ENCODE peak calls at places on chromosomes 2 and 18, in nine cellular contexts. One of them, this sample, is unnamed. For H3K27me3, the result is how much of the 10 kb centered on the place peaks cover.

GRCh38 chr2:241540766-241541561 is 17.6 kb upstream of the BOK start:
- DNase-seq in aorta: no peak
- DNase-seq in keratinocyte: peak
- DNase-seq in effector memory CD4-positive, alpha-beta T cell: peak
- DNase-seq in tibial artery: no peak
- DNase-seq in adrenal gland: no peak
- DNase-seq in transverse colon: peak
- DNase-seq in right cardiac atrium: peak
- DNase-seq in CD4-positive, alpha-beta T cell: peak
- DNase-seq in this sample: peak

GRCh38 chr2:237631029-237631785 is 3.8 kb downstream of the LRRFIP1 start:
- DNase-seq in transverse colon: no peak
- DNase-seq in effector memory CD4-positive, alpha-beta T cell: no peak
- DNase-seq in tibial artery: no peak
- DNase-seq in right cardiac atrium: no peak
- DNase-seq in keratinocyte: no peak
- DNase-seq in adrenal gland: peak
- DNase-seq in aorta: peak
- DNase-seq in CD4-positive, alpha-beta T cell: no peak
- DNase-seq in this sample: no peak

GRCh38 chr2:149082781-149083180 is 44.3 kb downstream of the LYPD6B start:
- DNase-seq in CD4-positive, alpha-beta T cell: no peak
- DNase-seq in effector memory CD4-positive, alpha-beta T cell: no peak
- DNase-seq in keratinocyte: no peak
- DNase-seq in adrenal gland: no peak
- DNase-seq in aorta: no peak
- DNase-seq in right cardiac atrium: no peak
- DNase-seq in transverse colon: no peak
- DNase-seq in tibial artery: no peak
- DNase-seq in this sample: no peak

GRCh38 chr2:37679072-37679695 is 7.7 kb upstream of the CDC42EP3 start:
- DNase-seq in keratinocyte: no peak
- DNase-seq in effector memory CD4-positive, alpha-beta T cell: no peak
- DNase-seq in aorta: no peak
- DNase-seq in tibial artery: no peak
- DNase-seq in transverse colon: no peak
- DNase-seq in right cardiac atrium: no peak
- DNase-seq in CD4-positive, alpha-beta T cell: no peak
- DNase-seq in adrenal gland: no peak
- DNase-seq in this sample: no peak

GRCh38 chr2:196170202-196170680 is 1.1 kb downstream of the STK17B start:
- DNase-seq in keratinocyte: no peak
- DNase-seq in aorta: no peak
- DNase-seq in CD4-positive, alpha-beta T cell: no peak
- DNase-seq in right cardiac atrium: peak
- DNase-seq in tibial artery: no peak
- DNase-seq in adrenal gland: peak
- DNase-seq in transverse colon: peak
- DNase-seq in effector memory CD4-positive, alpha-beta T cell: no peak
- DNase-seq in this sample: peak

GRCh38 chr2:237412646-237413292 is 1.2 kb downstream of the COL6A3 start:
- DNase-seq in adrenal gland: no peak
- DNase-seq in keratinocyte: no peak
- DNase-seq in CD4-positive, alpha-beta T cell: no peak
- DNase-seq in effector memory CD4-positive, alpha-beta T cell: no peak
- DNase-seq in transverse colon: no peak
- DNase-seq in aorta: peak
- DNase-seq in right cardiac atrium: peak
- DNase-seq in tibial artery: peak
- DNase-seq in this sample: no peak

GRCh38 chr2:138071720-138072719 is 107.7 kb downstream of the HNMT start:
- DNase-seq in aorta: no peak
- DNase-seq in effector memory CD4-positive, alpha-beta T cell: no peak
- DNase-seq in CD4-positive, alpha-beta T cell: no peak
- DNase-seq in right cardiac atrium: no peak
- DNase-seq in tibial artery: no peak
- DNase-seq in keratinocyte: peak
- DNase-seq in transverse colon: no peak
- DNase-seq in adrenal gland: no peak
- DNase-seq in this sample: no peak

GRCh38 chr2:187462839-187463238 is 14.8 kb upstream of the CALCRL start:
- DNase-seq in adrenal gland: no peak
- DNase-seq in aorta: no peak
- DNase-seq in right cardiac atrium: no peak
- DNase-seq in tibial artery: no peak
- DNase-seq in transverse colon: no peak
- DNase-seq in CD4-positive, alpha-beta T cell: no peak
- DNase-seq in effector memory CD4-positive, alpha-beta T cell: no peak
- DNase-seq in keratinocyte: no peak
- DNase-seq in this sample: no peak

GRCh38 chr2:241223211-241224067 is 35.0 kb downstream of the ANO7 start:
- DNase-seq in aorta: peak
- DNase-seq in CD4-positive, alpha-beta T cell: no peak
- DNase-seq in right cardiac atrium: peak
- DNase-seq in adrenal gland: no peak
- DNase-seq in effector memory CD4-positive, alpha-beta T cell: no peak
- DNase-seq in tibial artery: no peak
- DNase-seq in keratinocyte: no peak
- DNase-seq in transverse colon: no peak
- DNase-seq in this sample: no peak

GRCh38 chr2:12102679-12103078 is 356.2 kb downstream of the LPIN1 start:
- DNase-seq in effector memory CD4-positive, alpha-beta T cell: no peak
- DNase-seq in adrenal gland: no peak
- DNase-seq in keratinocyte: no peak
- DNase-seq in tibial artery: no peak
- DNase-seq in CD4-positive, alpha-beta T cell: no peak
- DNase-seq in aorta: no peak
- DNase-seq in right cardiac atrium: no peak
- DNase-seq in transverse colon: no peak
- DNase-seq in this sample: no peak

GRCh38 chr2:182824056-182824758 is 42.2 kb downstream of the FRZB start:
- DNase-seq in adrenal gland: no peak
- DNase-seq in transverse colon: peak
- DNase-seq in effector memory CD4-positive, alpha-beta T cell: no peak
- DNase-seq in aorta: no peak
- DNase-seq in keratinocyte: no peak
- DNase-seq in right cardiac atrium: no peak
- DNase-seq in CD4-positive, alpha-beta T cell: no peak
- DNase-seq in tibial artery: no peak
- DNase-seq in this sample: no peak

GRCh38 chr18:49135871-49136270 is 185.1 kb upstream of the SMAD7 start:
- DNase-seq in CD4-positive, alpha-beta T cell: no peak
- DNase-seq in transverse colon: no peak
- DNase-seq in aorta: no peak
- DNase-seq in adrenal gland: peak
- DNase-seq in right cardiac atrium: no peak
- DNase-seq in effector memory CD4-positive, alpha-beta T cell: no peak
- DNase-seq in keratinocyte: no peak
- DNase-seq in tibial artery: no peak
- DNase-seq in this sample: no peak

GRCh38 chr2:40448476-40449079 is 3.3 kb downstream of the SLC8A1 start:
- DNase-seq in tibial artery: no peak
- DNase-seq in aorta: no peak
- DNase-seq in transverse colon: no peak
- DNase-seq in adrenal gland: peak
- DNase-seq in effector memory CD4-positive, alpha-beta T cell: no peak
- DNase-seq in keratinocyte: no peak
- DNase-seq in right cardiac atrium: no peak
- DNase-seq in CD4-positive, alpha-beta T cell: no peak
- DNase-seq in this sample: peak

GRCh38 chr2:86064006-86064405 is 41.7 kb downstream of the POLR1A start:
- DNase-seq in aorta: no peak
- DNase-seq in adrenal gland: no peak
- DNase-seq in keratinocyte: no peak
- DNase-seq in CD4-positive, alpha-beta T cell: no peak
- DNase-seq in transverse colon: no peak
- DNase-seq in tibial artery: no peak
- DNase-seq in effector memory CD4-positive, alpha-beta T cell: no peak
- DNase-seq in right cardiac atrium: no peak
- DNase-seq in this sample: no peak

GRCh38 chr18:36195427-36196122 is 8.3 kb downstream of the MOCOS start:
- DNase-seq in CD4-positive, alpha-beta T cell: no peak
- DNase-seq in aorta: no peak
- DNase-seq in effector memory CD4-positive, alpha-beta T cell: no peak
- DNase-seq in right cardiac atrium: no peak
- DNase-seq in adrenal gland: no peak
- DNase-seq in transverse colon: no peak
- DNase-seq in tibial artery: no peak
- DNase-seq in keratinocyte: no peak
- DNase-seq in this sample: no peak

GRCh38 chr2:29517421-29517820 is 402.2 kb downstream of the CLIP4 start:
- DNase-seq in effector memory CD4-positive, alpha-beta T cell: no peak
- DNase-seq in transverse colon: no peak
- DNase-seq in CD4-positive, alpha-beta T cell: no peak
- DNase-seq in adrenal gland: no peak
- DNase-seq in tibial artery: no peak
- DNase-seq in right cardiac atrium: no peak
- DNase-seq in keratinocyte: no peak
- DNase-seq in aorta: no peak
- DNase-seq in this sample: no peak

GRCh38 chr2:152694161-152694661 is 23.1 kb downstream of the PRPF40A start:
- DNase-seq in aorta: no peak
- DNase-seq in CD4-positive, alpha-beta T cell: no peak
- DNase-seq in adrenal gland: peak
- DNase-seq in keratinocyte: no peak
- DNase-seq in tibial artery: no peak
- DNase-seq in right cardiac atrium: no peak
- DNase-seq in effector memory CD4-positive, alpha-beta T cell: no peak
- DNase-seq in transverse colon: no peak
- DNase-seq in this sample: no peak

GRCh38 chr2:113157108-113157896 is 16.5 kb upstream of the PSD4 start:
- DNase-seq in transverse colon: peak
- DNase-seq in right cardiac atrium: no peak
- DNase-seq in adrenal gland: peak
- DNase-seq in effector memory CD4-positive, alpha-beta T cell: no peak
- DNase-seq in aorta: peak
- DNase-seq in keratinocyte: no peak
- DNase-seq in CD4-positive, alpha-beta T cell: peak
- DNase-seq in tibial artery: peak
- DNase-seq in this sample: peak
- H3K27ac ChIP-seq in transverse colon: peak
- H3K27ac ChIP-seq in right cardiac atrium: no peak
- H3K27ac ChIP-seq in adrenal gland: peak
- H3K27ac ChIP-seq in effector memory CD4-positive, alpha-beta T cell: peak
- H3K27ac ChIP-seq in aorta: no peak
- H3K27ac ChIP-seq in keratinocyte: peak
- H3K27ac ChIP-seq in CD4-positive, alpha-beta T cell: no peak
- H3K27ac ChIP-seq in tibial artery: no peak
- H3K27ac ChIP-seq in this sample: no peak

GRCh38 chr2:199460101-199460671 is 2.4 kb upstream of the SATB2 start:
- DNase-seq in CD4-positive, alpha-beta T cell: no peak
- DNase-seq in right cardiac atrium: no peak
- DNase-seq in adrenal gland: no peak
- DNase-seq in transverse colon: no peak
- DNase-seq in effector memory CD4-positive, alpha-beta T cell: no peak
- DNase-seq in tibial artery: no peak
- DNase-seq in keratinocyte: no peak
- DNase-seq in aorta: no peak
- DNase-seq in this sample: no peak
- H3K27me3 ChIP-seq in CD4-positive, alpha-beta T cell: half or more
- H3K27me3 ChIP-seq in right cardiac atrium: under half
- H3K27me3 ChIP-seq in adrenal gland: half or more
- H3K27me3 ChIP-seq in transverse colon: half or more
- H3K27me3 ChIP-seq in effector memory CD4-positive, alpha-beta T cell: half or more
- H3K27me3 ChIP-seq in tibial artery: under half
- H3K27me3 ChIP-seq in keratinocyte: half or more
- H3K27me3 ChIP-seq in aorta: under half
- H3K27me3 ChIP-seq in this sample: under half

DNA sequence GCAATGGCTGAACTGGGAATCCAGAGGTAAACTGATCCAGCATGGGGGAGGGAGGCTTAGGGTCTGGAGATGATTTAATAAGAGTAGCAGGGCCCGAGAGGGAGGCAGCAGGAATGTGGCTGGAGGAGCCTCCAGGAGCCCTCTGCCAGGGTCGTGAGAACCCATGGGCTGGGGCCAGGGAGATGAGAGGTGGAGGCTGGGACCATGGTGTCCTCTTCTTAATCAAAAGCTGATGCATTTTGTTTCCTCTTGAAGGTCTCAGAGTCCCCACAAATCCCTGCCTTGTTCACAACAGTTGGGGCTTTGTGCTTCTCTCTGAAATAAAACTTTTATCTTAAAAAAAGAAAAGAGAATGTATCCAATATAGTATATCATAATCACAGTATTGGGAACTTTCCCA is 123.7 kb upstream of the ZNF516 start:
- DNase-seq in keratinocyte: no peak
- DNase-seq in tibial artery: no peak
- DNase-seq in aorta: no peak
- DNase-seq in right cardiac atrium: no peak
- DNase-seq in adrenal gland: no peak
- DNase-seq in CD4-positive, alpha-beta T cell: no peak
- DNase-seq in effector memory CD4-positive, alpha-beta T cell: no peak
- DNase-seq in transverse colon: no peak
- DNase-seq in this sample: peak
- H3K27ac ChIP-seq in keratinocyte: no peak
- H3K27ac ChIP-seq in tibial artery: no peak
- H3K27ac ChIP-seq in aorta: no peak
- H3K27ac ChIP-seq in right cardiac atrium: no peak
- H3K27ac ChIP-seq in adrenal gland: peak
- H3K27ac ChIP-seq in CD4-positive, alpha-beta T cell: no peak
- H3K27ac ChIP-seq in effector memory CD4-positive, alpha-beta T cell: no peak
- H3K27ac ChIP-seq in transverse colon: no peak
- H3K27ac ChIP-seq in this sample: peak

DNA sequence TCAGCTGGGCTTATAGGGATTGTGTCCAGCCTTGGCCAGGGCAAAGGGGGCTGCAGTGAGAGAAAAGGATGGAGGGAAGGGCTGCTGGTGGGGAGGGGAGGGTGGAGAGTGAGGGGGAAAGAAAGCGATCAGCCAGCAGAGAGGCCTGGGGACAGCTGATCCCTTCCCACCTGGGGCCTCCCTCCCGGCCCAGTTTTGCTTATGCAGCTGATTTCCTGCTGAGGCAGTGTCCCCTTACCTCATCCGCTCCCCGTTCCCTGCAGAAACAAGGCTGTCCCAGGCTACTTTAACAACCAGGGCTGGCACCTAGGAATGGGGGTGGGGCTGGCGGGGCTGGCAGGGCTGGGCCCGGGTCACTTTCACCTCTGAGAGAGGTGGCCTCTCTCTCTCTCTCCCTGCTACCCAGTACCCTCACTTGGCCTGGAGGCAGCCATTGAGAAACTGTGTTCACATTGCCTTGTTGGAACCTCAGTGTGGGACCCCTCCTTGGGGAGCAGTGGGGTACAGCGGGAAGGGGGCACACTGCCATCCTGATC is 12.2 kb upstream of the GMPPA start:
- DNase-seq in right cardiac atrium: no peak
- DNase-seq in tibial artery: no peak
- DNase-seq in CD4-positive, alpha-beta T cell: no peak
- DNase-seq in aorta: no peak
- DNase-seq in effector memory CD4-positive, alpha-beta T cell: no peak
- DNase-seq in adrenal gland: no peak
- DNase-seq in transverse colon: no peak
- DNase-seq in keratinocyte: no peak
- DNase-seq in this sample: no peak
- H3K27me3 ChIP-seq in right cardiac atrium: under half
- H3K27me3 ChIP-seq in tibial artery: under half
- H3K27me3 ChIP-seq in CD4-positive, alpha-beta T cell: half or more
- H3K27me3 ChIP-seq in aorta: under half
- H3K27me3 ChIP-seq in effector memory CD4-positive, alpha-beta T cell: under half
- H3K27me3 ChIP-seq in adrenal gland: under half
- H3K27me3 ChIP-seq in transverse colon: half or more
- H3K27me3 ChIP-seq in keratinocyte: under half
- H3K27me3 ChIP-seq in this sample: under half

GRCh38 chr2:68732533-68732932 is 2.1 kb upstream of the ARHGAP25 start:
- DNase-seq in right cardiac atrium: no peak
- DNase-seq in CD4-positive, alpha-beta T cell: no peak
- DNase-seq in aorta: no peak
- DNase-seq in keratinocyte: no peak
- DNase-seq in transverse colon: no peak
- DNase-seq in tibial artery: no peak
- DNase-seq in adrenal gland: no peak
- DNase-seq in effector memory CD4-positive, alpha-beta T cell: no peak
- DNase-seq in this sample: peak
- H3K27ac ChIP-seq in right cardiac atrium: no peak
- H3K27ac ChIP-seq in CD4-positive, alpha-beta T cell: no peak
- H3K27ac ChIP-seq in aorta: no peak
- H3K27ac ChIP-seq in keratinocyte: no peak
- H3K27ac ChIP-seq in transverse colon: peak
- H3K27ac ChIP-seq in tibial artery: no peak
- H3K27ac ChIP-seq in adrenal gland: no peak
- H3K27ac ChIP-seq in effector memory CD4-positive, alpha-beta T cell: peak
- H3K27ac ChIP-seq in this sample: no peak

This sample was measured in testis.